ENCODE peak calls at places on chromosomes 12 and 14, in six cellular contexts. G is CD4-positive, CD25-positive, alpha-beta regulatory T cell; L is neuronal stem cell; K is cardiac muscle cell; S is mesendoderm; Z is tibial nerve. F is an unnamed sample.

GRCh38 chr14:90740946-90741681 is 75.1 kb downstream of the TTC7B start:
- DNase-seq in G (no peak), L (no peak), Z (no peak), S (no peak), K (no peak), F (no peak)

GRCh38 chr14:50605776-50606175 is 45.8 kb downstream of the ATL1 start:
- DNase-seq in L (no peak), Z (no peak), G (no peak), S (no peak), K (peak), F (peak)

GRCh38 chr14:105206873-105207272 is 25.8 kb upstream of the NUDT14 start:
- DNase-seq in L (no peak), K (no peak), G (no peak), Z (no peak), S (no peak), F (no peak)

GRCh38 chr12:132158677-132159554 is 14.7 kb downstream of the NOC4L start:
- DNase-seq in K (no peak), L (no peak), Z (no peak), G (no peak), S (no peak), F (no peak)

GRCh38 chr14:73729556-73730265 is 15.5 kb upstream of the PNMA1 start:
- DNase-seq in Z (no peak), L (no peak), S (no peak), G (no peak), K (no peak), F (no peak)

GRCh38 chr12:104514127-104514810 is 57.5 kb downstream of the CHST11 start:
- DNase-seq in S (no peak), Z (no peak), K (no peak), L (no peak), G (no peak), F (no peak)

GRCh38 chr14:39351708-39352107 is 80.5 kb downstream of the FBXO33 start:
- DNase-seq in S (no peak), G (no peak), L (no peak), K (peak), Z (no peak), F (no peak)

GRCh38 chr14:73610692-73611091 is 1.6 kb upstream of the ACOT6 start:
- DNase-seq in G (no peak), L (no peak), Z (no peak), K (peak), S (no peak), F (peak)

GRCh38 chr12:116597886-116598285 is 38.7 kb downstream of the MAP1LC3B2 start:
- DNase-seq in Z (no peak), G (no peak), L (no peak), S (no peak), K (no peak), F (no peak)

GRCh38 chr12:96218989-96219678 is 25.0 kb downstream of the ELK3 start:
- DNase-seq in Z (no peak), S (no peak), K (no peak), L (no peak), G (no peak), F (no peak)

GRCh38 chr12:100823988-100824387 is 29.4 kb downstream of the ANO4 start:
- DNase-seq in Z (no peak), L (no peak), K (no peak), S (peak), G (no peak), F (no peak)

GRCh38 chr14:30928462-30928861 is 54.1 kb downstream of the COCH start:
- DNase-seq in Z (no peak), S (no peak), K (peak), G (no peak), L (no peak), F (no peak)

GRCh38 chr12:10562306-10562933 is 51.0 kb downstream of the MAGOHB start:
- DNase-seq in Z (no peak), S (peak), G (peak), L (peak), K (peak), F (no peak)

GRCh38 chr12:90987101-90987500 is 17.7 kb downstream of the EPYC start:
- DNase-seq in L (no peak), K (peak), Z (no peak), G (no peak), S (no peak), F (no peak)

GRCh38 chr14:27945512-27945911 is 821.1 kb upstream of the FOXG1 start:
- DNase-seq in G (no peak), K (no peak), S (no peak), L (no peak), Z (no peak), F (no peak)

GRCh38 chr12:57215668-57216013 is 953 bp upstream of the NXPH4 start:
- DNase-seq in Z (no peak), K (no peak), S (peak), L (no peak), G (no peak), F (no peak)

GRCh38 chr12:38664661-38665269 is 240.6 kb downstream of the CPNE8 start:
- DNase-seq in L (peak), Z (no peak), K (peak), G (no peak), S (peak), F (no peak)

GRCh38 chr14:44699391-44699790 is 192.3 kb upstream of the FSCB start:
- DNase-seq in Z (no peak), G (no peak), L (no peak), K (no peak), S (no peak), F (no peak)

GRCh38 chr14:58830121-58830520 is 192.4 kb downstream of the DACT1 start:
- DNase-seq in S (no peak), L (no peak), K (no peak), Z (no peak), G (no peak), F (no peak)

GRCh38 chr14:61475316-61475715 is 153.9 kb downstream of the PRKCH start:
- DNase-seq in Z (no peak), G (no peak), K (peak), L (peak), S (peak), F (no peak)

GRCh38 chr14:53608369-53608768 is 348.3 kb downstream of the BMP4 start:
- DNase-seq in Z (no peak), G (no peak), K (no peak), S (no peak), L (no peak), F (no peak)

GRCh38 chr12:38744056-38744455 is 161.3 kb downstream of the CPNE8 start:
- DNase-seq in L (no peak), Z (no peak), S (no peak), K (peak), G (no peak), F (no peak)

GRCh38 chr12:124861492-124861891 is 2.2 kb downstream of the SCARB1 start:
- DNase-seq in G (no peak), Z (peak), S (peak), L (no peak), K (peak), F (peak)

GRCh38 chr12:47938093-47938492 is 25.3 kb upstream of the TMEM106C start:
- DNase-seq in S (no peak), L (no peak), G (no peak), Z (no peak), K (peak), F (no peak)

GRCh38 chr12:114313910-114314309 is 92.0 kb downstream of the TBX5 start:
- DNase-seq in Z (no peak), L (no peak), G (no peak), S (peak), K (no peak), F (no peak)

GRCh38 chr12:113174461-113175384 is 10.6 kb downstream of the DDX54 start:
- DNase-seq in L (peak), S (peak), Z (peak), K (peak), G (peak), F (peak)

GRCh38 chr12:76020731-76021672 is 10.6 kb downstream of the PHLDA1 start:
- DNase-seq in Z (no peak), L (no peak), K (peak), G (peak), S (peak), F (no peak)

GRCh38 chr12:67042697-67043131 is 226.4 kb upstream of the CAND1 start:
- DNase-seq in L (no peak), Z (no peak), S (peak), G (no peak), K (peak), F (no peak)

GRCh38 chr12:88419794-88420193 is 160.5 kb downstream of the KITLG start:
- DNase-seq in S (no peak), K (peak), L (no peak), Z (no peak), G (no peak), F (no peak)
- H3K27ac ChIP-seq in S (no peak), K (no peak), L (no peak), Z (no peak), G (no peak), F (no peak)

GRCh38 chr14:81172881-81173280 is 47.9 kb downstream of the GTF2A1 start:
- DNase-seq in G (no peak), L (no peak), K (no peak), S (no peak), Z (no peak), F (no peak)
- H3K27ac ChIP-seq in G (no peak), L (no peak), K (no peak), S (no peak), Z (no peak), F (peak)

DNA sequence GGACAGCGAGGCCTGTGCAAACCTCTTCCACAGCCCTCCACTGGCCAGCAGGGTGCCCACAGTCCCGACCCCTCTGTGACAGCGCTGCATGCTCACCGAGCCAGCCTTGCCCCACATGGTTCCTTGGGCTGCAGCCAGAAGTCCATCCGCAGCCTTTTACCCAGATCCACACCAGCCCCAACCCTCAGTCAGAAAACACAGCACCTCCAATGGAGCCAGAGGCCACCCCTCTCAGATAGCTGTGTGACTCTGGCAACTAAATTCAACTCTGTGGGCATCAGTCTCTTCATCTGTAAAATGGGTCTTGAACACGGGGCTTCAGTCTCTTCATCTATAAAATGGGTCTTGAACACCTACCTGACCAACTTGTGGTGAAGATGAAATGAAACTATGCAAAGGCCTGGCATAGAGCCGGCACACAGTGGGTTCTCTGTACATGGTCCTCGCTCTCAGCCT is 38.0 kb downstream of the NFKBIA start:
- DNase-seq in S (no peak), L (no peak), K (no peak), G (no peak), Z (no peak), F (no peak)
- H3K27ac ChIP-seq in S (peak), L (no peak), K (peak), G (no peak), Z (peak), F (peak)

GRCh38 chr14:88476375-88476774 is 78.4 kb downstream of the PTPN21 start:
- DNase-seq in K (no peak), S (no peak), Z (no peak), L (no peak), G (no peak), F (no peak)

GRCh38 chr14:88478931-88479330 is 75.9 kb downstream of the PTPN21 start:
- DNase-seq in L (no peak), G (no peak), Z (no peak), K (no peak), S (no peak), F (no peak)

GRCh38 chr14:88479574-88479987 is 75.2 kb downstream of the PTPN21 start:
- DNase-seq in L (no peak), Z (no peak), S (no peak), K (no peak), G (no peak), F (no peak)

GRCh38 chr14:88476825-88477224 is 78.0 kb downstream of the PTPN21 start:
- DNase-seq in S (no peak), K (no peak), L (no peak), G (no peak), Z (no peak), F (no peak)

GRCh38 chr14:88477513-88478250 is 77.1 kb downstream of the PTPN21 start:
- DNase-seq in G (no peak), Z (no peak), K (peak), S (no peak), L (no peak), F (no peak)
- H3K27ac ChIP-seq in G (no peak), Z (no peak), K (peak), S (no peak), L (no peak), F (peak)

DNA sequence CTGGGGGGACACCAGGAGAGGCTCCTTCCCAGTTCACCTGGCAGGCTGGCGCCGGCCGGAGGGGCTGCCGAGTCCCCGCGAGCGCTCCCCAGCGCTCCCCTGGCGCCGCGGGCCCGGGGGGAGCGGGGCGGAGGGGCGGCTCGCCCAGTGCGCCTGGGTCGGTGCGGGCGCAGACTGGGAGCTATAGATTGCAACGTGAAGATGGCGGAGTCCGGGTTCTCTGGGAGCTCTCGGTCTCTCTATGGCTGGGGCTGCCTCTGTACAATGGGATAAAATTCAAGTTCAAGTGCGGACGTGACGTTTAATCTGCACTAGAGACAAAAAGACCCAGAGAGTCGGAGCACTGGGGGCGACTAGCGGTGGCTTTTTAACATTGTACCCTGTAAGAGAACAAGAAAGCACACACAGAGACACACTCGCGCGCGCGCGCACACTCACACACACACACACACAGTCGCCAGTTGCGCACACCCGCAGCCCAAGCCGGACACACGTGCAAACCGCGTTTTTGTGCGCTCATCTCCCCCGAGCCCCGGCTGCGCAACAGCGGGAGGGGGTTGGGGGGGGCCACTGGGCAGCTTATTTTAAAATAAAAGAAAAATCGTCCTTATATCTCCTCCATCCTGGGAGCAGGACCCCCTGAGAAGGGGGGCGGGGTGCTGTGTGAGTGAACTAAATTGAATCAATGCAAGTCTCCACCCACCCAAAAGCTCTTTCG is at the start of gene BCL11B:
- DNase-seq in Z (no peak), L (no peak), K (peak), S (peak), G (peak), F (peak)
- H3K27ac ChIP-seq in Z (no peak), L (no peak), K (no peak), S (peak), G (peak), F (no peak)

DNA sequence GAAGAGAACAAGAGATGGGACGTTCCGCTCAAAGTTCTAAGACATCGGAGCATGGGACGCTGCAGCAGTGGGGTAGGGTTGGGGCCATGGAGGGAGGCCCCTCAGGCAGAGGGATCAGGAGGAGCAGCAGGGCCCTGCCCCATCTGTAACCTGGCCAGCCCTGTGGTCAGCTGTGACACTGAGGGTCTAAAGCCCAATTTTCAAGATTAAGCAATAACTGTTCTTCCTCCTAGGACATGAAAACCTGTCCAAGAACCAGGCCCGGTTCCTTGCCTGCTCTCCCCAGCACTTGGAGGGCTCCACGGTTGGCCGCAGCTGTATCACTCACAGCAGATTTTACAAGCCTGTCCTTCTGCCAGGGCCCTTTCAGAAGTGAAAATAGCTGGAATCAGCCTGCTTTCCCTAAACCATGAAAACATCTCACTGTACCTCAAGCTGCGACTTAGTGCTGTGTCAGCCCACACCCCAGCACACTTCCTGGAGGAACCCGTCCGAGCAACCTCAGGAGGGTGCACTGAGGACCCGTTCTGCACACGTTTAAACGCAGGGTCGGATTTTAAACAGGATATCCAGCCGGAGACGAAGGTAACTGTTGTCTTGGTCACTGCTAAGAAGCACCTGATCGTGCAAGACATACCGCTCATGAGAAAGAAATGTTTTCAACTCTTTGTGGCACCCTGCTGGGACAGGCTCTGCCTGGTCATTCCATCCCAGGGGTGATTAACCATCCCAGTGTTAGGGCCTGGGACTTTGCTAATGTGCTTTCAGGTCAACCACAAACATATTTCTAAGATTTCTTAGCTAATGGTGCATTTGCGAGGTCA is 201.9 kb upstream of the DIO3 start:
- DNase-seq in G (no peak), K (no peak), L (no peak), Z (peak), S (peak), F (peak)
- H3K27ac ChIP-seq in G (no peak), K (no peak), L (no peak), Z (peak), S (no peak), F (peak)

GRCh38 chr12:71281425-71281824 is 123.6 kb upstream of the TSPAN8 start:
- DNase-seq in S (no peak), L (no peak), G (no peak), Z (no peak), K (no peak), F (no peak)
- H3K27ac ChIP-seq in S (no peak), L (no peak), G (no peak), Z (no peak), K (no peak), F (no peak)

GRCh38 chr14:72558721-72559120 is 335.2 kb downstream of the DPF3 start:
- DNase-seq in K (peak), Z (no peak), S (peak), L (no peak), G (no peak), F (no peak)
- H3K27ac ChIP-seq in K (no peak), Z (no peak), S (no peak), L (no peak), G (no peak), F (no peak)

DNA sequence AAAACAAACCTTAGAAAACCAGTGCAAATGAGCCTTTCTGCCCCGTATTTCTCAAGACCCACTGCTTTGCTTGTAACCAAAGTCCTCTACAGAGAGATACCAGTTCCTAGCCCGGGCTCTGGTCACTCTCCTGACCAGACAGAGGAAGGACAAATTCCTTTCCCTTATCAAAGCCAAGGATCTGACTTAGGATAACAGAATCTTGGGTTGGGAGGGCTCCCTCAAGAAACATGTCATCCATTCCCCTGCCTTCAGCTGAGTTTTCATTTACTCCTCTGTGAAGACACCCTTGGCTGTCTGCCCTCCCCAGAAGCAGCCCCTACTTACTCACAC is 116.0 kb upstream of the PARP11 start:
- DNase-seq in L (no peak), S (peak), Z (no peak), G (no peak), K (no peak), F (no peak)
- H3K27ac ChIP-seq in L (no peak), S (no peak), Z (no peak), G (no peak), K (no peak), F (no peak)

GRCh38 chr14:56333361-56334279 is 215.4 kb downstream of the PELI2 start:
- DNase-seq in S (no peak), Z (no peak), G (no peak), L (no peak), K (peak), F (no peak)
- H3K27ac ChIP-seq in S (no peak), Z (peak), G (no peak), L (no peak), K (no peak), F (no peak)

F was measured in thyroid gland.